ENCODE peak calls at places on chromosome 5, in four cellular contexts. F, C, P and M are unnamed samples.

GRCh38 chr5:14572384-14572783 is 9.2 kb upstream of the OTULINL start:
- DNase-seq in F (no peak), C (no peak), P (no peak), M (no peak)

GRCh38 chr5:96177303-96177869 is 215.7 kb upstream of the ELL2 start:
- DNase-seq in F (peak; percentile 94), C (peak; percentile 97), P (no peak), M (peak; percentile 32)

GRCh38 chr5:95520176-95520575 is 34.6 kb downstream of the SKIC3 start:
- DNase-seq in F (no peak), C (no peak), P (no peak), M (no peak)

GRCh38 chr5:179599566-179599965 is 23.9 kb downstream of the HNRNPH1 start:
- DNase-seq in F (no peak), C (no peak), P (no peak), M (no peak)

GRCh38 chr5:64147849-64148441 is 17.7 kb upstream of the RNF180 start:
- DNase-seq in F (peak; percentile 18), C (peak; percentile 61), P (peak; percentile 66), M (peak; percentile 33)

GRCh38 chr5:176579323-176579722 is 30.2 kb downstream of the CDHR2 start:
- DNase-seq in F (no peak), C (no peak), P (no peak), M (no peak)

GRCh38 chr5:77133061-77133758 is 46.1 kb upstream of the ZBED3 start:
- DNase-seq in F (peak; percentile 98), C (peak; percentile 95), P (no peak), M (no peak)

GRCh38 chr5:59757442-59757841 is 136.1 kb downstream of the PDE4D start:
- DNase-seq in F (peak; percentile 20), C (no peak), P (no peak), M (no peak)

GRCh38 chr5:174608631-174609097 is 115.7 kb upstream of the MSX2 start:
- DNase-seq in F (peak; percentile 52), C (no peak), P (no peak), M (no peak)

GRCh38 chr5:116947691-116948528 is 373.3 kb upstream of the SEMA6A start:
- DNase-seq in F (peak; percentile 2), C (no peak), P (peak; percentile 79), M (peak; percentile 61)

GRCh38 chr5:178473858-178474257 is 116.3 kb downstream of the COL23A1 start:
- DNase-seq in F (no peak), C (no peak), P (no peak), M (no peak)

GRCh38 chr5:11715797-11716196 is 188.4 kb downstream of the CTNND2 start:
- DNase-seq in F (no peak), C (no peak), P (no peak), M (no peak)

GRCh38 chr5:79685621-79686020 is 4.0 kb upstream of the CMYA5 start:
- DNase-seq in F (no peak), C (peak; percentile 21), P (no peak), M (no peak)

GRCh38 chr5:156753846-156754245 is 96.2 kb upstream of the PPP1R2B start:
- DNase-seq in F (no peak), C (no peak), P (no peak), M (no peak)

GRCh38 chr5:102809033-102809432 is 53.9 kb downstream of the PAM start:
- DNase-seq in F (peak; percentile 14), C (no peak), P (no peak), M (no peak)
- TF ChIP-seq CTCF in F (no peak), C (no peak), P (no peak), M (no peak)

DNA sequence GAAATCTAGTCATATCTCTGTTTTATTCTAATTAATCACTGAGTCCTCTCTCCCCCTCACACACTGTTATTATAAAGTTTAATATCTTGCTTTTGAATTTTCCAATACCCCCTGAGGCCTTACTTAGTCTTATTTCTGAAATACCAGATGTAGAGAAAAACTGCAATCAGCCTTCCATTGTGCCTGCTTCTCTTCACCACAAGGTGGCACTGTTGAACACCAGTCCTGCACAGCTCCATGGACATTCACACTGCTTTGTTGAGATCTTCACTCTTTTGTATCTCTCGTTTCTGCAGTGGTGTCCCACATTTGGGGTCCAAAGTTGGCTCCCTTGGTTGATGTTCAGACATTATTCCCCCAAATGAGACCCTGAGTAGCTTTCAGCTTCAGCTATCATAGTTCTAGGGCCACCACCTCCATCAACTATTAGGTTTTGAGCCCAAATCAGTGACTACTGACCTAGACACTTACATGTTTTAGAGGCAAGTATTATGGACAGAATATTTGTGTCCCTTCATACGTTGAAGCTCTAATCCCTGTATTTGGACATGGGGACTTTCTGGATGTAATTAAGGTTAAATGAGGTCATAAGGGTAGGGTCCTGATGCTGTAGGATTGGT is 24.3 kb downstream of the BOD1 start:
- DNase-seq in F (no peak), C (no peak), P (peak; percentile 14), M (no peak)
- TF ChIP-seq CTCF in F (peak; percentile 51), C (peak; percentile 44), P (peak; percentile 86), M (peak; percentile 9)

GRCh38 chr5:36751881-36752280 is 124.7 kb upstream of the NIPBL start:
- DNase-seq in F (no peak), C (no peak), P (no peak), M (no peak)
- TF ChIP-seq CTCF in F (no peak), C (peak; percentile 7), P (no peak), M (no peak)

GRCh38 chr5:10151656-10152055 is 98.0 kb downstream of the ATPSCKMT start:
- DNase-seq in F (no peak), C (no peak), P (no peak), M (no peak)

GRCh38 chr5:10145922-10146321 is 103.8 kb downstream of the ATPSCKMT start:
- DNase-seq in F (peak; percentile 20), C (peak; percentile 67), P (no peak), M (no peak)

GRCh38 chr5:10153394-10153793 is 96.3 kb downstream of the ATPSCKMT start:
- DNase-seq in F (no peak), C (no peak), P (no peak), M (no peak)

GRCh38 chr5:10144040-10144439 is 105.6 kb downstream of the ATPSCKMT start:
- DNase-seq in F (no peak), C (no peak), P (no peak), M (no peak)

DNA sequence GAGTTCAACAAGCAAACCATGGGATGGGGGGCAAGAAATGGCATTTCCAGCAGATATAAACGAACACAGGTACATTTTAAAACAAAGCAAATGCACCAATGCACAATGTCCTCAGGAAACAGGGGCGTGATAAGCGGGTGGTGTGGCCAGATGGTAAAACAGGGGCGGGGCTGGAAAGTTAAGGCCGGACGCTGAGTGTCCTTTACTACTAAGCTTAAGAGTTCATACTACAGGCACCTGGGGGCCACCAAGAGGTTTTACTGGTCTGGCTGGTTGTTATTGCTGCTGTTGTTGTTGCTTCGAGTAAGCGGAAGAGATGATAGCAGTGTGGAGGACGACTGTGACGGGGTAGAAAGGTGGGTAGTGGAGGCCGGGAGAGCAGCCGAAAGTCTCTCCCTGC is 99.8 kb downstream of the ATPSCKMT start:
- DNase-seq in F (no peak), C (no peak), P (no peak), M (no peak)
- TF ChIP-seq CTCF in F (no peak), C (no peak), P (no peak), M (no peak)

GRCh38 chr5:131534995-131535394 is 100.0 kb downstream of the RAPGEF6 start:
- DNase-seq in F (peak; percentile 18), C (no peak), P (no peak), M (no peak)

GRCh38 chr5:131532016-131532640 is 102.9 kb downstream of the RAPGEF6 start:
- DNase-seq in F (no peak), C (peak; percentile 26), P (no peak), M (no peak)

GRCh38 chr5:131530706-131531331 is 104.2 kb downstream of the RAPGEF6 start:
- DNase-seq in F (no peak), C (no peak), P (no peak), M (no peak)

GRCh38 chr5:131536211-131536826 is 98.7 kb downstream of the RAPGEF6 start:
- DNase-seq in F (peak; percentile 66), C (peak; percentile 26), P (no peak), M (peak; percentile 70)

GRCh38 chr5:131533844-131534243 is 101.2 kb downstream of the RAPGEF6 start:
- DNase-seq in F (no peak), C (no peak), P (no peak), M (no peak)
- TF ChIP-seq CTCF in F (peak; percentile 14), C (peak; percentile 32), P (no peak), M (no peak)

DNA sequence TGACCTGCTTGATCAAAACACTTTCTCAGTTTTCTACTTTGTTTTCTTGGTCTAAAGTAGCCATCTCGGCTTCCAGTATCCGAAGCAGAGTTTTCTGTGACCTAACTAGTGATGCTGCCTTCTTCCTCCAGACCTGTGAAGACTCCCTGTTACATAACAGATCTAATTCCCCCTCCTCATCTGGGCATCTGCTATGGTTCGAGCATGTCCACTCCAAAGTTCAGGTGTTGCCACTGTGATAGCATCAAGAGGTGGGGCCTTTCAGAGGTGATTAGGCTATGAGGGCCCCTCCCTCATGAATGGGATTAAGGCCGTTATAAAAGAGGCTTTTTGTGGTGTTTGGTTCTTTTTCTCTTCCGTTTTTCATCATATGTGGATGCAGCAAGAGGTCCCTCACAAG is 20.3 kb downstream of the TTC23L start:
- DNase-seq in F (no peak), C (no peak), P (no peak), M (no peak)
- TF ChIP-seq CTCF in F (no peak), C (no peak), P (no peak), M (no peak)

GRCh38 chr5:159916841-159917761 is 819 bp downstream of the ADRA1B start:
- DNase-seq in F (no peak), C (no peak), P (no peak), M (no peak)
- TF ChIP-seq CTCF in F (no peak), C (no peak), P (no peak), M (no peak)

DNA sequence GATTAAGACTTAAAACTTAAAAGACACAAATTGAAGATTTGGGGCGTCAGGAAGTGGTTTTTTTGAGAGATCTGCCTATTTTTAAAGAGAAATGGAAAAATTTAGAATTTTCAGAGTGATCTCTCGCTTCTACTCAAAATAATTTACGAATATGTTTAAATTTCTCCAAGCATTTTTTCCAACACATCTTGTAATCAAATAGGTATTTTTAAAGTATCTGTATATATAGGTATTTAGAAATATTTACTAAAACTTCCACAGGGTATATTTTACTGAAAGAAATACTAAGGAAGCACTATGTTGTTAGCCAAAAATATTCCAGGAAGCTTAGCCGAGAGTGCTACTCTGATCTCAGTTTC is 9.8 kb upstream of the PCDHB1 start:
- DNase-seq in F (no peak), C (no peak), P (no peak), M (no peak)
- TF ChIP-seq CTCF in F (no peak), C (no peak), P (no peak), M (no peak)

DNA sequence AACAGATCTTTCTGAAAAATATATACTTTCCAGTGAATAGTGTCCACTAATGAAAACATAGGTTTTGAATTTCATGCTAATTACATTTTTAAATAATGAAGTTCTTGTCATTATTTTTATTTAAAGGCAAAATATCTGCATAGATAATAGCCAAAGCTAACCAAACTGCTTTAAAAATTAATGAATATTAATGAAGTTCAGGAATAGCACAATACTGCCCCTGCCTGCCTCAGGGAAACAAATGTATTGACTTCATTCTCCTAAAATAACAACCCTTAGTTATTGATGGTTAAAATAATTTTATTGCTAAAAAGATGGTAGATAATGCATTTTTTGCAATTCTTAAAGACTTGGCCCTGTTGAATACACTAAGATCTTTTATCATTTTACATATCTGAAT is 103.6 kb upstream of the SSBP2 start:
- DNase-seq in F (no peak), C (no peak), P (no peak), M (no peak)
- TF ChIP-seq CTCF in F (no peak), C (peak; percentile 36), P (no peak), M (peak; percentile 23)

GRCh38 chr5:151770383-151771258 is 1.1 kb upstream of the G3BP1 start:
- DNase-seq in F (peak; percentile 49), C (peak; percentile 85), P (peak; percentile 61), M (peak; percentile 66)
- TF ChIP-seq CTCF in F (no peak), C (no peak), P (no peak), M (peak; percentile 15)